ENCODE peak calls at places on chromosome 2, in ten cellular contexts. W is EL, F is C1 segment of cervical spinal cord, E is A549, V is left ventricle myocardium inferior, T is PC-3, Y is AG09319, P is GM10248, X is colonic mucosa, U is DND-41. Q is an unnamed sample.

GRCh38 chr2:47528874-47529273 is 125.9 kb downstream of the MSH2 start:
- DNase-seq in T (no peak), F (no peak), X (no peak), U (no peak), E (no peak), P (no peak), V (no peak), Y (no peak), W (peak; percentile 32), Q (no peak)

GRCh38 chr2:163182764-163183354 is 344.3 kb upstream of the KCNH7 start:
- DNase-seq in X (no peak), P (peak; percentile 22), T (peak; percentile 14), V (no peak), E (peak; percentile 17), F (no peak), W (peak; percentile 2), Y (no peak), U (no peak), Q (no peak)

GRCh38 chr2:240214790-240215675 is 74.6 kb upstream of the OTOS start:
- DNase-seq in U (no peak), V (no peak), T (no peak), F (no peak), P (no peak), E (no peak), X (no peak), W (no peak), Y (no peak), Q (no peak)

GRCh38 chr2:201996681-201997254 is 36.9 kb upstream of the FZD7 start:
- DNase-seq in F (no peak), U (no peak), E (no peak), Y (no peak), T (peak; percentile 74), V (no peak), P (no peak), X (no peak), W (no peak), Q (no peak)

GRCh38 chr2:367246-367645 is 79.4 kb upstream of the ALKAL2 start:
- DNase-seq in T (no peak), U (no peak), V (no peak), W (no peak), F (no peak), X (no peak), Y (no peak), E (no peak), P (no peak), Q (no peak)

GRCh38 chr2:25649790-25650189 is 23.6 kb downstream of the DTNB start:
- DNase-seq in F (no peak), E (no peak), U (no peak), P (no peak), T (no peak), V (no peak), Y (no peak), W (no peak), X (no peak), Q (no peak)

GRCh38 chr2:132876745-132877391 is 206.9 kb upstream of the LYPD1 start:
- DNase-seq in F (no peak), W (no peak), P (no peak), T (peak; percentile 42), V (no peak), E (no peak), U (no peak), X (no peak), Y (no peak), Q (no peak)

GRCh38 chr2:98809116-98809515 is 78.2 kb upstream of the MGAT4A start:
- DNase-seq in X (no peak), U (no peak), F (no peak), T (no peak), Y (no peak), V (no peak), E (no peak), P (no peak), W (no peak), Q (no peak)

GRCh38 chr2:68190991-68191731 is 33.5 kb downstream of the PNO1 start:
- DNase-seq in P (no peak), U (no peak), E (peak; percentile 72), V (no peak), W (peak; percentile 76), X (no peak), F (no peak), T (peak; percentile 90), Y (peak; percentile 64), Q (no peak)

GRCh38 chr2:61426267-61426897 is 44.5 kb downstream of the USP34 start:
- DNase-seq in E (peak; percentile 80), V (peak; percentile 31), W (peak; percentile 21), U (peak; percentile 47), F (no peak), Y (no peak), P (peak; percentile 74), X (peak; percentile 71), T (peak; percentile 60), Q (peak; percentile 59)

GRCh38 chr2:157326683-157327082 is 1.1 kb upstream of the ERMN start:
- DNase-seq in W (no peak), T (no peak), Y (no peak), V (no peak), P (no peak), E (no peak), X (no peak), U (no peak), F (no peak), Q (no peak)

GRCh38 chr2:82128051-82128450 is 1823.5 kb upstream of the LRRTM1 start:
- DNase-seq in F (no peak), P (no peak), W (no peak), X (no peak), U (no peak), Y (no peak), T (no peak), E (no peak), V (no peak), Q (no peak)

GRCh38 chr2:72999729-73000725 is 71.5 kb downstream of the SFXN5 start:
- DNase-seq in T (peak; percentile 88), W (peak; percentile 35), Y (no peak), F (no peak), P (no peak), U (no peak), V (no peak), E (no peak), X (no peak), Q (no peak)

GRCh38 chr2:43363086-43363485 is 136.7 kb upstream of the ZFP36L2 start:
- DNase-seq in T (peak; percentile 53), E (no peak), U (no peak), V (no peak), W (no peak), X (no peak), F (no peak), Y (no peak), P (no peak), Q (no peak)

GRCh38 chr2:241224851-241225438 is 36.5 kb downstream of the ANO7 start:
- DNase-seq in U (no peak), X (no peak), Y (no peak), T (no peak), P (no peak), F (no peak), E (no peak), V (peak; percentile 1), W (no peak), Q (no peak)

GRCh38 chr2:99489758-99490087 is at the start of gene REV1:
- DNase-seq in U (no peak), P (no peak), F (no peak), W (no peak), Y (no peak), T (no peak), E (no peak), V (no peak), X (no peak), Q (no peak)

GRCh38 chr2:231708773-231709635 is 679 bp downstream of the PTMA start:
- DNase-seq in U (peak; percentile 58), Y (no peak), W (peak; percentile 31), P (no peak), T (peak; percentile 12), E (peak; percentile 49), X (peak; percentile 45), V (peak; percentile 57), F (no peak), Q (no peak)

GRCh38 chr2:216636570-216637450 is 3.6 kb downstream of the IGFBP2 start:
- DNase-seq in U (peak; percentile 62), V (no peak), W (peak; percentile 68), E (peak; percentile 84), P (no peak), X (peak; percentile 88), F (no peak), T (peak; percentile 88), Y (no peak), Q (no peak)

GRCh38 chr2:121541495-121541894 is 10.8 kb downstream of the RNU4ATAC start:
- DNase-seq in X (no peak), V (no peak), U (no peak), F (no peak), P (no peak), Y (no peak), W (no peak), E (no peak), T (no peak), Q (no peak)

Q was measured in Jurkat, Clone E6-1.